ENCODE peak calls at places on chromosomes 3 and 15, in five cellular contexts. T, J, E, D and L are unnamed samples. For H3K9me2, the result is how much of the 10 kb centered on the place peaks cover.

GRCh38 chr3:72279631-72280041 is 494.7 kb upstream of the PROK2 start:
- DNase-seq in T (no peak), E (no peak), D (peak), J (no peak), L (no peak)

GRCh38 chr3:53715815-53716483 is 130.3 kb downstream of the CHDH start:
- DNase-seq in T (no peak), D (no peak), J (no peak), E (no peak), L (no peak)

GRCh38 chr15:69305204-69305931 is 6.7 kb downstream of the PAQR5 start:
- DNase-seq in D (peak), T (peak), J (peak), E (peak), L (no peak)

GRCh38 chr3:44762170-44762677 is 630 bp downstream of the KIF15 start:
- DNase-seq in T (no peak), J (no peak), E (no peak), D (no peak), L (peak)

GRCh38 chr3:6455031-6455430 is 405.9 kb upstream of the GRM7 start:
- DNase-seq in J (no peak), E (no peak), T (no peak), D (no peak), L (no peak)

GRCh38 chr15:29058903-29059539 is 173.2 kb downstream of the APBA2 start:
- DNase-seq in T (no peak), D (no peak), J (no peak), E (no peak), L (no peak)

GRCh38 chr3:64878372-64878771 is 190.6 kb upstream of the ADAMTS9 start:
- DNase-seq in E (no peak), J (peak), T (no peak), D (peak), L (no peak)

GRCh38 chr3:174023445-174023844 is 625.9 kb downstream of the NLGN1 start:
- DNase-seq in D (no peak), J (no peak), E (no peak), T (no peak), L (no peak)

GRCh38 chr3:124893526-124893925 is 6.4 kb upstream of the ITGB5 start:
- DNase-seq in J (no peak), T (no peak), D (no peak), E (no peak), L (no peak)

GRCh38 chr15:31585231-31585630 is 258.6 kb downstream of the KLF13 start:
- DNase-seq in T (no peak), D (no peak), J (no peak), E (no peak), L (no peak)

GRCh38 chr15:67051088-67051659 is 14.2 kb upstream of the SMAD3 start:
- DNase-seq in T (no peak), E (no peak), J (no peak), D (no peak), L (no peak)

GRCh38 chr15:86362556-86362955 is 282.9 kb downstream of the AGBL1 start:
- DNase-seq in D (peak), T (no peak), J (peak), E (no peak), L (no peak)

GRCh38 chr15:77030928-77031375 is 36.0 kb downstream of the PSTPIP1 start:
- DNase-seq in E (no peak), D (no peak), T (no peak), J (no peak), L (no peak)

GRCh38 chr3:183159319-183159718 is 3.2 kb downstream of the LAMP3 start:
- DNase-seq in D (no peak), J (no peak), E (no peak), T (peak), L (no peak)

GRCh38 chr3:190097617-190098016 is 23.1 kb downstream of the P3H2 start:
- DNase-seq in D (no peak), T (peak), J (no peak), E (no peak), L (no peak)

GRCh38 chr15:64642875-64643274 is 132.5 kb downstream of the RBPMS2 start:
- DNase-seq in T (no peak), E (no peak), D (peak), J (no peak), L (no peak)

GRCh38 chr3:159911011-159911663 is 77.5 kb upstream of the IL12A start:
- DNase-seq in E (no peak), J (no peak), T (no peak), D (no peak), L (peak)

GRCh38 chr3:4426782-4427344 is 40.2 kb downstream of the SUMF1 start:
- DNase-seq in T (no peak), J (peak), D (peak), E (peak), L (no peak)

GRCh38 chr3:177452487-177452886 is 255.2 kb upstream of the TBL1XR1 start:
- DNase-seq in J (peak), T (no peak), D (peak), E (no peak), L (no peak)

GRCh38 chr15:67168694-67169093 is 85.8 kb downstream of the AAGAB start:
- DNase-seq in D (no peak), J (no peak), E (no peak), T (no peak), L (no peak)

GRCh38 chr3:155032918-155033317 is 47.2 kb upstream of the MME start:
- DNase-seq in D (no peak), E (no peak), T (peak), J (no peak), L (peak)

GRCh38 chr3:195462308-195462610 is 19.4 kb upstream of the ACAP2 start:
- DNase-seq in T (no peak), J (peak), D (no peak), E (no peak), L (no peak)

GRCh38 chr3:38311941-38312340 is 29.8 kb downstream of the SLC22A14 start:
- DNase-seq in T (no peak), D (no peak), E (no peak), J (no peak), L (no peak)

GRCh38 chr15:23003736-23004135 is 23.6 kb upstream of the CYFIP1 start:
- DNase-seq in J (no peak), E (no peak), T (no peak), D (no peak), L (no peak)

GRCh38 chr3:106703524-106703923 is 673.7 kb upstream of the CCDC54 start:
- DNase-seq in J (no peak), T (no peak), D (no peak), E (no peak), L (no peak)

GRCh38 chr3:29392625-29393388 is 111.9 kb downstream of the RBMS3 start:
- DNase-seq in T (no peak), D (no peak), J (no peak), E (no peak), L (no peak)

GRCh38 chr15:69760890-69761568 is 308.4 kb downstream of the RPLP1 start:
- DNase-seq in E (peak), T (no peak), J (peak), D (peak), L (peak)

GRCh38 chr3:186839874-186840641 is 2.5 kb upstream of the ADIPOQ start:
- DNase-seq in D (no peak), E (no peak), T (no peak), J (peak), L (no peak)

GRCh38 chr15:25783607-25784131 is 79.5 kb downstream of the ATP10A start:
- DNase-seq in T (peak), D (no peak), J (peak), E (no peak), L (no peak)

GRCh38 chr15:98164573-98164972 is 204.1 kb downstream of the ARRDC4 start:
- DNase-seq in T (no peak), D (no peak), E (no peak), J (no peak), L (no peak)

GRCh38 chr3:18758047-18758704 is 333.0 kb upstream of the SATB1 start:
- DNase-seq in E (peak), D (peak), J (peak), T (peak), L (peak)

GRCh38 chr15:58669108-58669507 is 80.4 kb downstream of the ADAM10 start:
- DNase-seq in T (no peak), D (no peak), J (no peak), E (no peak), L (no peak)

GRCh38 chr3:194787072-194787471 is 101.4 kb downstream of the FAM43A start:
- DNase-seq in T (no peak), D (no peak), J (no peak), E (no peak), L (no peak)

GRCh38 chr3:148631124-148631903 is 66.4 kb upstream of the AGTR1 start:
- DNase-seq in E (no peak), D (no peak), T (peak), J (no peak), L (no peak)

GRCh38 chr15:25243800-25244097 is 195.1 kb downstream of the UBE3A start:
- DNase-seq in E (no peak), D (no peak), J (no peak), T (no peak), L (no peak)

GRCh38 chr3:160450846-160451245 is 1.3 kb upstream of the TRIM59 start:
- DNase-seq in J (peak), D (no peak), T (peak), E (no peak), L (no peak)

GRCh38 chr3:133905376-133905775 is 9.7 kb upstream of the RAB6B start:
- DNase-seq in E (no peak), T (peak), J (no peak), D (no peak), L (no peak)

GRCh38 chr15:66251790-66252355 is 1.7 kb downstream of the MEGF11 start:
- DNase-seq in D (no peak), T (peak), J (no peak), E (no peak), L (no peak)

GRCh38 chr3:157201648-157202278 is 41.8 kb upstream of the CCNL1 start:
- DNase-seq in J (peak), E (peak), T (peak), D (peak), L (peak)

GRCh38 chr3:116127464-116127863 is 317.8 kb downstream of the LSAMP start:
- DNase-seq in D (no peak), J (no peak), T (no peak), E (no peak), L (peak)

DNA sequence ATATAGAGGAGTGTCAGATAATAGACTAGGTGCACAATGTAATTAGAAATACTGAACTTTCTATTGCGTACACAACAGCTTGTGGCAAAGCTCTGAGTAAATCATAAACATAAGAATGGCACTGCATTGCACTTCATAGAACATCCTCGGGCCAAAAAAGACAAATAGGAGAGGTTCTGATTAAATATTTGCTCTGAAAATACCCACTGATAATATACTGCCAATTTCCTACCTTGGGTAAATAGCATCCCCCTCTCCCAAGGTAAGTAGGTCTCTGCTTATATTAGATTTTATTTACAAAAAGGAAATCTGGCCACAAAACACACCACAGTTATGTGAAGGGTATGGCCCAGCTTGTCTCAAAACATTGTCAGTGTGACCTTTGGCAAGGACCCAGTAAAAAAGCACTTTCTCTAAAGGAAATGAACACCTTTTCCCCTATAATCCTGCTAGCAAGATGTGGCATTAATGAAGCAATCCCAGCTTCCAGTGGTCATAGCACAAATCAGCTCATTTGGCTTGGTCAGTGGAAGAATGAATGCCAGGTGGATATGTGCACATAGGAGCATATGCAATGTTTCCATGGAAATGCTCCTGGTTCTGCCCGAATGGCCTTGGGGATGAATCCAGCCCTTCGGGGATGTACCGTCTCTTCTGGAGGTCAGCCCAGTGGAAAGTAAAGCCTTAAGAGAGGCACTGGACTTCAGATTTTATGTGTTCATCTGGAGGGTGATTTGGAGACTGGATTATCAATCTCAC is 315.9 kb downstream of the LSAMP start:
- DNase-seq in D (no peak), E (no peak), T (no peak), J (peak), L (no peak)
- TF ChIP-seq CTCF in D (no peak), E (no peak), T (no peak), J (no peak), L (no peak)

GRCh38 chr15:93063292-93063671 is 25.7 kb downstream of the RGMA start:
- DNase-seq in J (peak), E (no peak), T (peak), D (no peak), L (no peak)

GRCh38 chr15:93059442-93059841 is 29.6 kb downstream of the RGMA start:
- DNase-seq in D (no peak), E (no peak), J (no peak), T (no peak), L (no peak)

GRCh38 chr15:93058128-93058527 is 30.9 kb downstream of the RGMA start:
- DNase-seq in T (no peak), D (no peak), E (no peak), J (no peak), L (no peak)

GRCh38 chr15:93058904-93059427 is 30.0 kb downstream of the RGMA start:
- DNase-seq in E (no peak), D (no peak), T (no peak), J (no peak), L (no peak)

DNA sequence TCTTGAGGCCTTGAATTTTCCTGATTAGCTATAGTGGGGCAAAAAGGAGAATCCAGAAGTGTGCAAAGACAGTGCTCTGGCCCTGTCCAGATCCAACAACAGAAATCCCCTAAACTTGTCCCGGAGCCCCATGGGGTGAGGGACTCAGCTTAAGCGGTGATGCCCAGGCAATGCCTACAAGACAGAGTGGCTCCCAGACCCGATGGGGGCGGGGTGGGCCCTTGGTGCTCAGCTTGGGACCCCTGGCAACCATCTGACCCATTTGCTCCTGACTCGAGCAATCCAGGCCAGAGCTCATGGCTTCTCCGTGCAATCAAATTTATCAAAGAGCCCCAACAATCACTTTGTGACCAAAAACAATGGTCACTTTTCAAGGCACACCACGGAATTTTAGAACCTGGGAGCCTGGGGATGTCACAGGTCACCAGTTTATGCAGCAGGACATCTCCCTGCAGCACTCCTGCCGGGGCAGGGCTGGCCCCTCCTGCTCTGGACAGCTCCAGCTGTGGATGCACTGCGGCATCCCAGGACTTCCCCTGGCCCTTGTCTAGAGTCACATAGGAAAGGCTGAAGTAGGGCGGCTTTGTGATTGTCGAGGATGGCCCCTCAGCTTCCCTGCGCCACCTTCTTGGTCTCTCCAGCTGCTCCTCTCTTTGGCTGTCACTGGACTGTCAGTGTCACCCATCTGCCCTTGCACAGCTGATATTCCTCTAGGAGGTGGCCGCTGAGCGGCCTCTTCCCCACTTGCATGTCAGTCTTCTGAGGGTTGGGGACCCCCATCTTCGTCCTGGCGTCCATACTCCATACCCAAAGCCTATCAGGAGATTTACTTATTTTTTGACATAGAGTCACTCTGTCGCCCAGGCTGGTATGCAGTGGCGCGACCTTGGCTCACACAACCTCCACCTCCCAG is 28.4 kb downstream of the RGMA start:
- DNase-seq in E (no peak), D (no peak), T (no peak), J (no peak), L (no peak)
- H3K9me2 ChIP-seq in E (under half), D (under half), T (under half), J (under half), L (under half)

GRCh38 chr3:15819576-15819975 is 21.8 kb upstream of the ANKRD28 start:
- DNase-seq in E (no peak), J (no peak), T (no peak), D (no peak), L (no peak)
- TF ChIP-seq EZH2phosphoT487 in E (no peak), J (no peak), T (no peak), D (no peak), L (no peak)

DNA sequence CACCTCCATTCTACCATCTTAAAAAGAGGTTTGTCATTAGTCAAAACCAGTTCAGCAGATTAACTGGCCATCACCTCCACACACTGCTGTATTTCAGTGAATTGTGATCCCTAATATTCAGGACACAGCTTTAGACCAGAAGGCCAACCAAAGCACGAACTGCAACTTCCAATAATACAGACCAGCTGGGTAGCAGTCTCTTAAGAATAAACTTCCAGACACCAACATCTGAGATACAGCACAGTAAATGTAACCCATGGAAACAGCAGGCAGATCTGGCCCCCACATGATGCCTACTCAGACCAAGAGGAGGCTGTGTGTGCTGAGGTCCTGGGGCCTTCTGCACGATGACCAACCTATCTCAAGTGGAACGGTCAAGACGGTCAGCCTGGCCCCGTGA is 34.9 kb downstream of the SPATA12 start:
- DNase-seq in E (no peak), J (no peak), T (no peak), D (no peak), L (no peak)
- TF ChIP-seq CTCF in E (no peak), J (no peak), T (no peak), D (no peak), L (no peak)

GRCh38 chr3:1365528-1365927 is 272.7 kb downstream of the CNTN6 start:
- DNase-seq in D (no peak), J (no peak), T (no peak), E (no peak), L (no peak)
- H3K9me2 ChIP-seq in D (under half), J (under half), T (under half), E (under half), L (under half)

GRCh38 chr15:42890161-42890913 is 30.2 kb downstream of the TTBK2 start:
- DNase-seq in T (peak), J (peak), E (no peak), D (peak), L (no peak)
- TF ChIP-seq EZH2phosphoT487 in T (no peak), J (no peak), E (no peak), D (no peak), L (no peak)

GRCh38 chr3:57298041-57298440 is 5.6 kb upstream of the ASB14 start:
- DNase-seq in D (peak), J (peak), E (peak), T (no peak), L (no peak)
- TF ChIP-seq CTCF in D (no peak), J (peak), E (no peak), T (no peak), L (no peak)